ENCODE peak calls at places on chromosomes 12 and 14, in nine cellular contexts. One of them, this sample, is unnamed.

GRCh38 chr12:45343269-45344051 is 127.6 kb downstream of the ANO6 start:
- DNase-seq in GM04504: no peak
- DNase-seq in T-helper 1 cell: no peak
- DNase-seq in hippocampal formation: no peak
- DNase-seq in EH: peak; percentile 86
- DNase-seq in SW480: peak; percentile 57
- DNase-seq in CD8-positive, alpha-beta T cell: no peak
- DNase-seq in iris pigment epithelial cell: peak; percentile 62
- DNase-seq in RWPE1: peak; percentile 19
- DNase-seq in this sample: no peak

GRCh38 chr14:20487402-20487742 is 18.0 kb upstream of the RNASE10 start:
- DNase-seq in RWPE1: no peak
- DNase-seq in GM04504: no peak
- DNase-seq in T-helper 1 cell: no peak
- DNase-seq in hippocampal formation: no peak
- DNase-seq in SW480: no peak
- DNase-seq in iris pigment epithelial cell: no peak
- DNase-seq in EH: no peak
- DNase-seq in CD8-positive, alpha-beta T cell: no peak
- DNase-seq in this sample: no peak

GRCh38 chr14:33682746-33683145 is 268.1 kb downstream of the EGLN3 start:
- DNase-seq in SW480: no peak
- DNase-seq in iris pigment epithelial cell: peak; percentile 73
- DNase-seq in hippocampal formation: no peak
- DNase-seq in CD8-positive, alpha-beta T cell: no peak
- DNase-seq in T-helper 1 cell: no peak
- DNase-seq in RWPE1: peak; percentile 11
- DNase-seq in GM04504: peak; percentile 68
- DNase-seq in EH: peak; percentile 82
- DNase-seq in this sample: no peak

GRCh38 chr14:56207626-56208297 is 89.6 kb downstream of the PELI2 start:
- DNase-seq in GM04504: no peak
- DNase-seq in SW480: no peak
- DNase-seq in RWPE1: no peak
- DNase-seq in T-helper 1 cell: no peak
- DNase-seq in CD8-positive, alpha-beta T cell: no peak
- DNase-seq in iris pigment epithelial cell: no peak
- DNase-seq in hippocampal formation: no peak
- DNase-seq in EH: peak; percentile 38
- DNase-seq in this sample: no peak

GRCh38 chr12:4909397-4909733 is 340 bp upstream of the KCNA1 start:
- DNase-seq in CD8-positive, alpha-beta T cell: no peak
- DNase-seq in T-helper 1 cell: no peak
- DNase-seq in RWPE1: no peak
- DNase-seq in SW480: no peak
- DNase-seq in GM04504: no peak
- DNase-seq in iris pigment epithelial cell: no peak
- DNase-seq in EH: no peak
- DNase-seq in hippocampal formation: no peak
- DNase-seq in this sample: no peak

GRCh38 chr12:70646850-70647249 is 9.6 kb upstream of the PTPRB start:
- DNase-seq in iris pigment epithelial cell: peak; percentile 79
- DNase-seq in SW480: peak; percentile 4
- DNase-seq in CD8-positive, alpha-beta T cell: no peak
- DNase-seq in T-helper 1 cell: no peak
- DNase-seq in RWPE1: no peak
- DNase-seq in EH: peak; percentile 83
- DNase-seq in GM04504: no peak
- DNase-seq in hippocampal formation: no peak
- DNase-seq in this sample: no peak

GRCh38 chr12:79366374-79366773 is 324.4 kb downstream of the PAWR start:
- DNase-seq in hippocampal formation: no peak
- DNase-seq in SW480: no peak
- DNase-seq in CD8-positive, alpha-beta T cell: no peak
- DNase-seq in RWPE1: no peak
- DNase-seq in T-helper 1 cell: no peak
- DNase-seq in GM04504: no peak
- DNase-seq in EH: no peak
- DNase-seq in iris pigment epithelial cell: no peak
- DNase-seq in this sample: no peak

GRCh38 chr14:100341301-100342031 is 18.3 kb downstream of the SLC25A47 start:
- DNase-seq in CD8-positive, alpha-beta T cell: no peak
- DNase-seq in T-helper 1 cell: no peak
- DNase-seq in RWPE1: peak; percentile 27
- DNase-seq in GM04504: peak; percentile 38
- DNase-seq in iris pigment epithelial cell: peak; percentile 90
- DNase-seq in SW480: peak; percentile 57
- DNase-seq in hippocampal formation: peak; percentile 7
- DNase-seq in EH: peak; percentile 79
- DNase-seq in this sample: no peak

GRCh38 chr14:76874734-76875133 is 48.5 kb downstream of the LRRC74A start:
- DNase-seq in SW480: no peak
- DNase-seq in iris pigment epithelial cell: no peak
- DNase-seq in CD8-positive, alpha-beta T cell: no peak
- DNase-seq in hippocampal formation: no peak
- DNase-seq in T-helper 1 cell: no peak
- DNase-seq in GM04504: no peak
- DNase-seq in RWPE1: no peak
- DNase-seq in EH: no peak
- DNase-seq in this sample: no peak

GRCh38 chr14:68663385-68664076 is 129.3 kb downstream of the ZFP36L1 start:
- DNase-seq in CD8-positive, alpha-beta T cell: peak; percentile 12
- DNase-seq in SW480: no peak
- DNase-seq in T-helper 1 cell: no peak
- DNase-seq in EH: peak; percentile 51
- DNase-seq in GM04504: no peak
- DNase-seq in hippocampal formation: no peak
- DNase-seq in iris pigment epithelial cell: peak; percentile 87
- DNase-seq in RWPE1: no peak
- DNase-seq in this sample: no peak

GRCh38 chr12:71840226-71840847 is 778 bp downstream of the TBC1D15 start:
- DNase-seq in SW480: peak; percentile 79
- DNase-seq in CD8-positive, alpha-beta T cell: no peak
- DNase-seq in T-helper 1 cell: no peak
- DNase-seq in EH: peak; percentile 68
- DNase-seq in GM04504: peak; percentile 53
- DNase-seq in RWPE1: peak; percentile 72
- DNase-seq in iris pigment epithelial cell: peak; percentile 83
- DNase-seq in hippocampal formation: no peak
- DNase-seq in this sample: no peak

GRCh38 chr14:53628747-53629146 is 327.9 kb downstream of the BMP4 start:
- DNase-seq in SW480: no peak
- DNase-seq in hippocampal formation: no peak
- DNase-seq in iris pigment epithelial cell: no peak
- DNase-seq in GM04504: no peak
- DNase-seq in T-helper 1 cell: no peak
- DNase-seq in RWPE1: no peak
- DNase-seq in CD8-positive, alpha-beta T cell: no peak
- DNase-seq in EH: no peak
- DNase-seq in this sample: no peak

This sample was measured in T follicular helper cell.